ENCODE peak calls at places on chromosomes 6 and 20, in nine cellular contexts. Y is IMR-90, I is Peyer's patch, C is left ventricle myocardium inferior, H is hepatocyte, X is AG04450, J is breast epithelium, R is transverse colon, W is cardiac muscle cell. P is an unnamed sample. For H3K27me3, the result is how much of the 10 kb centered on the place peaks cover.

GRCh38 chr20:63942250-63943006 is 13.8 kb downstream of the UCKL1 start:
- DNase-seq in R (peak), Y (peak), C (peak), W (peak), X (no peak), I (no peak), H (no peak), J (no peak), P (peak)

GRCh38 chr6:39476670-39477069 is 154.2 kb upstream of the KCNK16 start:
- DNase-seq in X (no peak), H (no peak), R (no peak), Y (no peak), C (no peak), W (no peak), J (no peak), I (no peak), P (no peak)

GRCh38 chr6:52994031-52994788 is 874 bp downstream of the GSTA4 start:
- DNase-seq in X (no peak), H (peak), Y (peak), C (peak), I (peak), W (peak), J (peak), R (peak), P (no peak)

GRCh38 chr6:22917344-22917743 is 348.0 kb downstream of the HDGFL1 start:
- DNase-seq in Y (peak), R (no peak), W (peak), C (no peak), H (no peak), I (no peak), J (no peak), X (no peak), P (no peak)

GRCh38 chr6:14880052-14880451 is 365.8 kb upstream of the JARID2 start:
- DNase-seq in X (no peak), R (no peak), W (no peak), C (no peak), H (no peak), Y (no peak), I (no peak), J (no peak), P (no peak)

GRCh38 chr6:131911951-131912350 is 39.2 kb downstream of the CCN2 start:
- DNase-seq in Y (peak), H (no peak), J (no peak), X (no peak), I (no peak), W (no peak), R (no peak), C (no peak), P (no peak)

GRCh38 chr20:58014628-58015315 is 213.7 kb downstream of the ANKRD60 start:
- DNase-seq in Y (no peak), J (peak), R (no peak), X (no peak), W (no peak), H (no peak), I (no peak), C (no peak), P (peak)

GRCh38 chr6:131231886-131232285 is 96.6 kb downstream of the AKAP7 start:
- DNase-seq in C (no peak), W (no peak), H (no peak), Y (no peak), I (no peak), J (no peak), R (no peak), X (no peak), P (no peak)

GRCh38 chr6:88376759-88377387 is 210.7 kb upstream of the CNR1 start:
- DNase-seq in R (no peak), X (no peak), Y (peak), W (no peak), J (no peak), H (no peak), C (no peak), I (no peak), P (no peak)

GRCh38 chr6:12890171-12890790 is 173.7 kb downstream of the PHACTR1 start:
- DNase-seq in X (no peak), H (no peak), C (no peak), R (no peak), J (no peak), W (no peak), Y (no peak), I (no peak), P (peak)

GRCh38 chr6:17394192-17394611 is 807 bp downstream of the CAP2 start:
- DNase-seq in C (peak), J (peak), I (no peak), H (peak), Y (peak), X (no peak), R (peak), W (peak), P (peak)

GRCh38 chr20:9441948-9442347 is 72.4 kb upstream of the LAMP5 start:
- DNase-seq in I (no peak), W (no peak), X (no peak), C (no peak), J (no peak), H (no peak), R (no peak), Y (no peak), P (no peak)

GRCh38 chr6:15493437-15494168 is 169.2 kb downstream of the DTNBP1 start:
- DNase-seq in Y (peak), I (no peak), C (no peak), J (no peak), H (no peak), W (no peak), X (no peak), R (no peak), P (no peak)

GRCh38 chr20:56629464-56630085 is 469 bp downstream of the TFAP2C start:
- DNase-seq in R (no peak), I (no peak), Y (no peak), J (no peak), H (no peak), X (no peak), C (no peak), W (peak), P (no peak)

GRCh38 chr6:137313928-137314855 is 95.0 kb upstream of the IFNGR1 start:
- DNase-seq in W (peak), X (peak), H (peak), R (peak), J (peak), I (peak), C (peak), Y (peak), P (peak)

GRCh38 chr6:81697564-81697963 is 54.9 kb downstream of the TENT5A start:
- DNase-seq in Y (peak), X (no peak), R (no peak), J (no peak), I (no peak), H (peak), C (no peak), W (no peak), P (no peak)

GRCh38 chr20:60895363-60896079 is 356.5 kb upstream of the CDH4 start:
- DNase-seq in I (no peak), J (no peak), W (no peak), X (no peak), R (no peak), Y (no peak), C (no peak), H (no peak), P (no peak)

DNA sequence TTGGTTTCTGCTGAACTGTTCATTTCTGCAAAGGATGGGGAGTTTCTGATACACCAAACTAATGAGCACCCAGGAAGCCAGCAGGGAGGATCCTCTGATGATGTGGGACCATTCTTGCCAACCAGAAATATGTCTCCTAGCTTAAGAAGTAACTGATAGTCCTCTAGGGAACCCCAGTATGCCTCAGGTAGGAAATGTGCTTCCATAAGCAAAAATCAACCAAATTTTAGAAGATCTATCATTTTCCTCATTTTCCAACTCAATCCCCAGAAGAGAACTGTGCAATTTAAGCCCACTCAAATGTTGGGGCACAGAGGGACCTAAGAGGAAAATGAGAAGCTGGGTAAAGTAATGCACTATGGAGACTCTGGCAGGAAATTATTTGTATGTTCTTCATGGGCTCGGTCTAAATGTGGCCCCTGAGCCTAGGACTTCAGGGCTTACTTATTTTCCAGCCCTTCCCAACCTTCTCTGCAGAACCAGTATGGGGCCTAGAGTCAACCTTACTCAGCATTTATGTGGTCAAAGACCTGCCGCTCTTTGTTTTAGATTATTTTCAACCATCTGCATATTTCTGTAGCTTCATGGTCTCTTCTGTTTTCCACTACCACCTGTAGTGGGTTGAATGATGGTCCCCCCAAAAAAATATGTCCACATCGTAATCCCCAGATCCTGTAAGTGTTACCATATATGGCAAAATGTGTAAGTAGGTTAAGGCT is 359.8 kb upstream of the CDH4 start:
- DNase-seq in I (no peak), R (no peak), J (no peak), Y (no peak), X (no peak), C (no peak), H (no peak), W (no peak), P (no peak)
- H3K27me3 ChIP-seq in I (under half), R (under half), J (under half), Y (under half), X (under half), C (under half), H (under half), W (under half), P (under half)

GRCh38 chr6:135221505-135221904 is 40.4 kb downstream of the MYB start:
- DNase-seq in R (no peak), Y (no peak), J (no peak), H (no peak), X (no peak), W (no peak), C (no peak), I (no peak), P (no peak)

GRCh38 chr6:135221042-135221441 is 39.9 kb downstream of the MYB start:
- DNase-seq in I (no peak), W (no peak), X (no peak), H (no peak), Y (no peak), C (no peak), J (no peak), R (no peak), P (no peak)

GRCh38 chr6:135222623-135223022 is 41.5 kb downstream of the MYB start:
- DNase-seq in W (no peak), X (no peak), R (no peak), H (no peak), Y (no peak), I (no peak), C (no peak), J (no peak), P (no peak)

GRCh38 chr6:135217663-135218062 is 36.6 kb downstream of the MYB start:
- DNase-seq in Y (no peak), W (no peak), J (no peak), H (no peak), C (no peak), I (no peak), X (no peak), R (no peak), P (no peak)

GRCh38 chr6:135219346-135219745 is 38.2 kb downstream of the MYB start:
- DNase-seq in C (no peak), R (no peak), H (no peak), Y (no peak), J (no peak), W (no peak), I (no peak), X (no peak), P (no peak)
- H3K4me3 ChIP-seq in C (no peak), R (no peak), H (no peak), Y (no peak), J (no peak), W (no peak), I (no peak), X (no peak), P (no peak)

DNA sequence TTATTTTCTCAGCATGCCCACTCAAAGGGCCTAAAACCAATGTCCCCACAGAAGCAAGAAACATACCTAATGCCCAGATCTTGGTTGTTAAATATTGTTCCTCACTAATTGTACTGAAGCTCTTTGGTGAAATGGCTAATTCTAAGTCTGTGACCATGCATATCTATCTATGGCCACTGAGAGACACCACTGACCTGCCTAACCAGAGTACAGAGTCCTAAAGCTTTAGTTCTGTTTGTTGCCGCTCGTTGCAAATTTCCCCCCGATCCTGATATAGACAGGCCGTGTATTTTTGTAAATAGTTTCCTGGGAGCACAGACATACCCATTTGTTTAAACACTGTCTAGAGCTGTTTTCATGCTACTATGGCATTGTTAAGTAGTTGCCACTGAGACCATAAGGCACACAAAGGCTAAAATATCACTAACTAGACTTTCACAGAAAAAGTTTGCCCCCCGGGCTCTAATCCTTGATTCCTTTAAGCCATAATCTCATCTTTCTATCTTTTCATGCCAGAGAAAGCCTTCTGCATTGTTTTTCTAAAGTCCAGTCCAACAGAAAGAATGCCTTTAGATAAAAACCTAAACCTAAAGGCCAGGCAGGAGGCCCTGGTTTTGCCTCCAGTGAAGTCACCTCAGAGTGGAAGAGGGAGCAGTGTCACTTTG is 48.7 kb downstream of the DNAAF9 start:
- DNase-seq in W (no peak), I (no peak), J (no peak), H (peak), R (no peak), X (no peak), Y (no peak), C (no peak), P (peak)
- TF ChIP-seq CTCF in W (no peak), I (no peak), J (no peak), H (peak), R (no peak), X (no peak), Y (no peak), C (peak), P (peak)

GRCh38 chr20:2527762-2528161 is 8.6 kb upstream of the TMC2 start:
- DNase-seq in Y (no peak), I (no peak), X (no peak), R (no peak), J (no peak), C (no peak), W (no peak), H (no peak), P (no peak)
- H3K27me3 ChIP-seq in Y (under half), I (under half), X (under half), R (under half), J (under half), C (under half), W (half or more), H (under half), P (under half)

GRCh38 chr6:116773886-116774285 is 8.4 kb upstream of the FAM162B start:
- DNase-seq in C (no peak), Y (no peak), W (no peak), I (no peak), J (no peak), R (no peak), X (no peak), H (no peak), P (no peak)

GRCh38 chr6:116783852-116784251 is 18.3 kb upstream of the FAM162B start:
- DNase-seq in I (no peak), Y (peak), W (no peak), C (no peak), X (no peak), H (peak), J (no peak), R (no peak), P (no peak)

DNA sequence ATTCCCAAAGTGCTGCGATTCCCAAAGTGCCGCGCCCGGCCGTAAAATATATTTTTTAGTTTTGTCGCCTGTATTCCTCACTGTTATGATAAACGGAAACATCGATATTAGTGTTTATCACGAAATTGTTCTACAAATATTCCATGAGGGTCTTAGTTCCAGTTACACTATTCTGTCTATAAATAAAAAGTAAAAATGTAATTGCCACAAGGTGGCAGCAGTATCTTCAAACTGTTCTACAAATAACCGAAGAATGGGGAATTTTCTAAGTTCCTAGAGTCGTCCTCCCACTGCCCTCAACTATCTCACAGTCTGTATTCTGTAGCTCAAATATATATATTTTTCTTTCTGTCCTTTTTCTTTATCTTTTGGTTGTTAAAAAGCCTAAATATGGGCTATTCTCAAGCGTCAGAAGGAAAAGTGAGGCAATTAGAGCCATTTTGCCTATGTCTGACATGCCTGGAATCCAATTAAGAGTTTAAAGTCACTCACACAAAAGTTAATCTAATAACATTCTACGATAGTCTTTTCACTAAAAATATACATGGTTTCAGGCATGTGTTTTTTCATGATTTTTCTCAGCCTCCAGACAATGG is 14.1 kb upstream of the FAM162B start:
- DNase-seq in Y (peak), J (no peak), R (no peak), X (no peak), W (peak), C (no peak), H (peak), I (no peak), P (peak)
- H3K4me3 ChIP-seq in Y (no peak), J (no peak), R (no peak), X (no peak), W (no peak), C (peak), H (no peak), I (no peak), P (no peak)

P was measured in Caco-2.